ENCODE peak calls at places on chromosomes 7 and 10, in four cellular contexts. J is H1, Q is K562, D is A549. X is an unnamed sample.

GRCh38 chr7:113216038-113216437 is 97.7 kb upstream of the SMIM30 start:
- DNase-seq in J (no peak), Q (no peak), D (no peak), X (no peak)

GRCh38 chr7:126065766-126066165 is 1136.1 kb upstream of the POT1 start:
- DNase-seq in D (no peak), Q (no peak), J (no peak), X (no peak)

GRCh38 chr10:1400129-1400865 is 337.0 kb downstream of the ADARB2 start:
- DNase-seq in J (no peak), Q (no peak), D (no peak), X (peak; percentile 34)

GRCh38 chr7:111089822-111090426 is 1.0 kb upstream of the LRRN3 start:
- DNase-seq in D (peak; percentile 24), Q (peak; percentile 67), J (no peak), X (peak; percentile 40)

GRCh38 chr10:17349717-17350116 is 104.7 kb downstream of the ST8SIA6 start:
- DNase-seq in J (no peak), D (no peak), Q (no peak), X (no peak)

GRCh38 chr10:46255696-46256355 is 31.0 kb upstream of the ANTXRL start:
- DNase-seq in Q (peak; percentile 75), D (peak; percentile 87), J (peak; percentile 62), X (peak; percentile 43)

GRCh38 chr7:77800730-77801129 is 2.2 kb downstream of the PHTF2 start:
- DNase-seq in J (no peak), Q (no peak), D (no peak), X (no peak)

GRCh38 chr10:22345301-22346086 is at the start of gene SPAG6:
- DNase-seq in D (no peak), Q (no peak), J (no peak), X (no peak)

GRCh38 chr7:56091591-56091990 is 1.2 kb downstream of the PHKG1 start:
- DNase-seq in Q (no peak), J (no peak), D (no peak), X (no peak)

GRCh38 chr10:47371629-47372485 is 12.2 kb downstream of the ZNF488 start:
- DNase-seq in D (no peak), Q (no peak), J (no peak), X (no peak)

GRCh38 chr7:46201966-46202365 is 280.9 kb upstream of the IGFBP3 start:
- DNase-seq in Q (no peak), D (no peak), J (no peak), X (no peak)

GRCh38 chr7:100483728-100484635 is at the start of gene NYAP1:
- DNase-seq in J (no peak), D (peak; percentile 55), Q (peak; percentile 94), X (no peak)

GRCh38 chr10:125089486-125089885 is 70.9 kb downstream of the CTBP2 start:
- DNase-seq in J (no peak), Q (no peak), D (no peak), X (no peak)

GRCh38 chr7:155225516-155225915 is 72.2 kb upstream of the INSIG1 start:
- DNase-seq in Q (no peak), D (no peak), J (no peak), X (no peak)

DNA sequence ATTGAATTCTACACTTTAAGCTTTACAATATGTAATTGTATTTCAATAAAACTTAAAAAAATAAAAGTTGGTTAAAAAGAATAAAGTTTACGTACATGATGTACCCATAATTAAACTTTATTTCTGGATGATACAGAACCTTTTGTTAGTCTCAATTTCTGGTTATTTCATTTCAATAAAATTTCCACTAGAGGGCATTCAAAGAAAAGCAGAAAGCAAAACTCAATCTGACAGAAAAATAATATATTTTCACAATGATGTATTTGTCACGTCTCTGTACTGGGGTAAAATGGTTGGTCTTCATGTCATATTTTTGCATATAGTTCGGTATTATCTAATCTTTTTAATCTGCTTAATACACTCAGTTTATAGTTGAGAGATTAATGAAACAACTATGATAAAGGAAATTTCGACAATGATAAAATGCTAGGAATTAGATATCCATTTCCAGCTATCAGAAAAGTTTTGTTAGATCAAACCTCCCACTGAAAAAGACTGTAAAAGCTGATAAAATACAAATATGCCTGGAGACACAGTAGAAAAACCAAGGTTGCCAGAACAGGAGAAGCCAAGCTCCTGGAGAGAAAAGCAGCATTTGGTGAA is 27.4 kb downstream of the ASZ1 start:
- DNase-seq in J (no peak), D (peak; percentile 10), Q (no peak), X (no peak)
- TF ChIP-seq RNF2 in J (no peak), D (no peak), Q (no peak), X (no peak)

GRCh38 chr10:6445671-6446278 is 134.3 kb downstream of the PRKCQ start:
- DNase-seq in Q (peak; percentile 54), D (peak; percentile 25), J (no peak), X (peak; percentile 10)
- TF ChIP-seq RNF2 in Q (no peak), D (no peak), J (no peak), X (no peak)

DNA sequence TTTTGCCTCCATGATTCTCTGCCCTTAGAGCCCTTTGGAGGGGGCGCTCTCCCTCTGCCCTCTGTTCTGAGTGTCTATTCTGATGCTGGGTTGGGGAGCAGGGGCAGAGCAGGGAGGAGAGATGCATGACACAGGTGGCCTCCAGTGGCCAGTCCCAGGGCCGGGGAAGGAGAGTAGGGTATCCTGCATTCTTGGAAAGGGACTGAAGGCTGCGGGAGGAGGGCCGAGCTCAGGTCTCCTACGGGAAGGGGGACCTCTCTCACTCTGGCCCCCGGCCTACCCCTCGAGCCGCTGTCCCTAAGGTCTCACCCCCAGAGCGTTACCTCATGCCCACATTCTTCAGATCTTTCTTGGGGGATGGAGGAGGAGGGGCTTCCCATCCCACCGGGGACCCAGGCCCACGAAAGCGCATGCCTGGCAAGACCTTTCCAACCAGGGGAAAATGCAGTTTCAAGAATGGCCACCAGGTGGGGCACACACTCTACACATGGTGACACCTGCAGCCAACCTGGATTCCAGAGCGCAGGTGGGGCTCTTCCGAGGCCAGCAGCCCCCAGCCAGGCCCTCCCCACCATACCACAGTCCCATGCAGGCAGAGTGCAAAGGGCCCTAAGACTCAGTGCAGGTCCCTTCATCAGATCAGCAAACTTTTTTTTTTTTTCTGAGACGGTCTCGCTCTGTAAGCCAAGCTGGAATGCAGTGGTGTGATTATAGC is 86.4 kb downstream of the MYL10 start:
- DNase-seq in D (peak; percentile 54), J (peak; percentile 56), Q (peak; percentile 74), X (peak; percentile 53)
- TF ChIP-seq RNF2 in D (no peak), J (no peak), Q (no peak), X (no peak)

DNA sequence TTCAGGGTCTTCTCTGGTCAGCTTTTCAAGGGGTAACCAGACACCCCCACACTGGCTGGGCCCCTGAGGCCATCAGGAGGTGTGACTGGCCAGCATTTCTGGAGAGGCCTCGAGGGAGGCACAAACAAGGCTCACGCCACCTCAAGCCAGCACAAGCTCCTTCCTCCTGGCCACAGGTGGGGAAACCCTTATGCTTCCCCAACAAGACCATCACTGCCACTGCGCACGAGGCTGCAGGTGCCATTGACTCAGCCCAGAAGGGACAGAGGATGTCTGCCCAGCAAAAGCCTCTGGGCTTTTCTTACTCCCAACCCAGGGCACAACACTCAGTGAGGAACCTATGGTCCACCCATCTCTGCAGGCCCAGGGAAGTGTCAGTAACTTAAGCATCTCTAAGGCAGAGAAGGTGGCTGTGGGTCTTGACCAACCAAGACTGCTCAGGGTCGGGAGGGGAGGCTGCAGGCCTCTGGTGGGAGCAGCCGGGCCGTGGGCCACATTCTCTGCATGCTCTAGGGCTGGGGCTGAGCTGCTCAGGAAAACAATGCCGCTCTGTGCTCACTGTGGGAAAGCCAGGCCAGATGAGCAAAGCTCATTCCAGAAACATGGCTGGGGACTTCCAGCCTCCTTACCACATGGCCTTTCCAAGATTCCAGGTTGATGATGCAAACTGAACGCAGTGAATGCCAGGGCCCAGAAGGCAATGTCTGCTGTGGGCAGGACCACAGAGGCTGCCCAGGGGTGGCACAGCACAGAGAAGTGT is 24.2 kb upstream of the RASSF4 start:
- DNase-seq in D (no peak), J (no peak), Q (no peak), X (peak; percentile 94)
- TF ChIP-seq RNF2 in D (no peak), J (no peak), Q (no peak), X (peak; percentile 89)

DNA sequence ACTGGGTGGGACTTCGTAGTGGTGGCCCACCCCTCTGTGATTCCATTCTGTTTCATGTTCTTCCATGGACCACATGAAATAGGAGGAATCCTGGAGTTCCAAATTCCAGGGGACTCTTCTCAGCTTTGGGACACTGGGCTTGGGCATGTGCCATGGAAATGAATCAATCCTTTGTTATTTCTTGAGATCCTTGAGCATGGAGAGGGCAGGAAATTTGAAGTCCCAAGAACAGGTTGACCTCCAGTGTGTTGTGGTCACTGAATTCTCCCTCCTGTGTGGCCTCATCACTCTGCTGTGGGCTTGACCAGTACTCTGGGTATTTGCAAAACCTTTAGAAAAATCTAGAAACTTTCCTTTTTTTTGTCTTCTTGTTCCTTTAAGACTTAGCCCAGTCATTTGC is 22.7 kb downstream of the TACR2 start:
- DNase-seq in D (no peak), Q (no peak), J (no peak), X (no peak)
- TF ChIP-seq RNF2 in D (no peak), Q (no peak), J (no peak), X (no peak)

GRCh38 chr7:107878636-107879035 is 12.3 kb upstream of the DLD start:
- DNase-seq in D (no peak), J (no peak), Q (no peak), X (no peak)

GRCh38 chr7:107877731-107878382 is 13.1 kb upstream of the DLD start:
- DNase-seq in J (no peak), D (no peak), Q (no peak), X (no peak)

GRCh38 chr7:107874097-107874496 is 16.9 kb upstream of the DLD start:
- DNase-seq in J (no peak), D (no peak), Q (no peak), X (no peak)

GRCh38 chr7:107870427-107871000 is 20.5 kb upstream of the DLD start:
- DNase-seq in J (no peak), Q (no peak), D (no peak), X (no peak)

DNA sequence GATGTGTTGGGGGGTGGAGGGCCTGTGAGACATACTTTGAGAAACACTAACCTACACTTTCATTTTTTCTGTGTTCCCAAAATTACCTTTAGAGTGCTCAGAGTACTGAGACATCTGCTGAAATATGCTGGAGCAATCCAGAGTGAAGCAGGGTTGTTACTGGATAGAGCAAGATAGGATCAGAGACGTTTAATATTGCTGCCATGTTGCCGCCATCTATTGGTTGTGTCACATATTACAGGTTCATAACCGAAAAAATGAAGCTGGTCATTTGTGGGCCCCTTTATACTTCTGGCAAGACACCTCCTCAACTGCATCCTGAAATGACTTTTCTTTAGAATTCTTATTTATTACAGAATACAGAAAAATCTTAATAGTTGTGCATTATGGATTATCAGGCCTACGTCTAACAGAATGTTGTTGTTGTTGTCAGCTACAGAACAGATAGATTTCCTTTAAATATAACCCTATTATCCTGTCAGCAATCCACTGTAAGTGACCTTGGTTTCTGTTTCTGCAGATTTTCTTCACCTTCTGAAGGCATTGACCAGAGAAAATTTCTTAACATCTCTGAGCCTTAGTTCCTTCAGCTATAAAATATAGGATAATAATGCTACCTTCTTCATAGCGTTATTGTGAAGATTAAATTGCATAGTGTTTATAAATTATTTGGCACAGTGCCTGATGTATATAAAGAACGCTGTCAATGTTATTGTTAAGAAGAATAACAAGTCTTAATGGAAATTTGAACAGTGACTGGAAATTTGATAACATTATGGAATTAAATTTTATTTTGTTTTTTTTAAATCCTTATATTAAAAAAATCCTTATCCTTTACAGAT is 16.2 kb upstream of the DLD start:
- DNase-seq in Q (peak; percentile 74), D (peak; percentile 44), J (no peak), X (peak; percentile 63)
- TF ChIP-seq RNF2 in Q (no peak), D (no peak), J (no peak), X (no peak)

GRCh38 chr7:145082366-145083240 is 246.8 kb upstream of the TPK1 start:
- DNase-seq in D (no peak), Q (no peak), J (no peak), X (no peak)
- TF ChIP-seq RNF2 in D (no peak), Q (no peak), J (no peak), X (no peak)

X was measured in HepG2.